ENCODE peak calls at places on chromosomes 12 and 14, in ten cellular contexts. One of them, this sample, is unnamed.

GRCh38 chr12:131511391-131511802 is 199.5 kb upstream of the SFSWAP start:
- DNase-seq in mesenteric fat pad: peak; percentile 8
- DNase-seq in frontal cortex: no peak
- DNase-seq in GM03348: no peak
- DNase-seq in GM04504: no peak
- DNase-seq in stimulated activated CD8-positive, alpha-beta memory T cell treated with anti-CD3 and anti-CD28 coated beads, Interleukin-2, amount 100 ng/mL, for 48 hours: peak; percentile 20
- DNase-seq in activated effector memory CD4-positive, alpha-beta T cell treated with anti-CD3 and anti-CD28 coated beads, Interleukin-2, amount 50 U/mL, for 16 hours: peak; percentile 73
- DNase-seq in COR-L47: no peak
- DNase-seq in stimulated activated CD4-positive, alpha-beta T cell treated with anti-CD3 and anti-CD28 coated beads, Interleukin-2, amount 100 ng/mL, for 48 hours: peak; percentile 43
- DNase-seq in NB4: peak; percentile 93
- DNase-seq in this sample: no peak

GRCh38 chr12:54141534-54142475 is 47.0 kb downstream of the SMUG1 start:
- DNase-seq in mesenteric fat pad: no peak
- DNase-seq in frontal cortex: no peak
- DNase-seq in GM03348: peak; percentile 86
- DNase-seq in GM04504: peak; percentile 69
- DNase-seq in stimulated activated CD8-positive, alpha-beta memory T cell treated with anti-CD3 and anti-CD28 coated beads, Interleukin-2, amount 100 ng/mL, for 48 hours: no peak
- DNase-seq in activated effector memory CD4-positive, alpha-beta T cell treated with anti-CD3 and anti-CD28 coated beads, Interleukin-2, amount 50 U/mL, for 16 hours: no peak
- DNase-seq in COR-L47: no peak
- DNase-seq in stimulated activated CD4-positive, alpha-beta T cell treated with anti-CD3 and anti-CD28 coated beads, Interleukin-2, amount 100 ng/mL, for 48 hours: no peak
- DNase-seq in NB4: no peak
- DNase-seq in this sample: no peak

GRCh38 chr12:102232446-102232845 is 34.8 kb upstream of the PMCH start:
- DNase-seq in mesenteric fat pad: no peak
- DNase-seq in frontal cortex: no peak
- DNase-seq in GM03348: peak; percentile 57
- DNase-seq in GM04504: peak; percentile 38
- DNase-seq in stimulated activated CD8-positive, alpha-beta memory T cell treated with anti-CD3 and anti-CD28 coated beads, Interleukin-2, amount 100 ng/mL, for 48 hours: no peak
- DNase-seq in activated effector memory CD4-positive, alpha-beta T cell treated with anti-CD3 and anti-CD28 coated beads, Interleukin-2, amount 50 U/mL, for 16 hours: no peak
- DNase-seq in COR-L47: no peak
- DNase-seq in stimulated activated CD4-positive, alpha-beta T cell treated with anti-CD3 and anti-CD28 coated beads, Interleukin-2, amount 100 ng/mL, for 48 hours: no peak
- DNase-seq in NB4: no peak
- DNase-seq in this sample: no peak

GRCh38 chr14:72462041-72462440 is 431.9 kb downstream of the DPF3 start:
- DNase-seq in mesenteric fat pad: no peak
- DNase-seq in frontal cortex: no peak
- DNase-seq in GM03348: no peak
- DNase-seq in GM04504: no peak
- DNase-seq in stimulated activated CD8-positive, alpha-beta memory T cell treated with anti-CD3 and anti-CD28 coated beads, Interleukin-2, amount 100 ng/mL, for 48 hours: no peak
- DNase-seq in activated effector memory CD4-positive, alpha-beta T cell treated with anti-CD3 and anti-CD28 coated beads, Interleukin-2, amount 50 U/mL, for 16 hours: no peak
- DNase-seq in COR-L47: no peak
- DNase-seq in stimulated activated CD4-positive, alpha-beta T cell treated with anti-CD3 and anti-CD28 coated beads, Interleukin-2, amount 100 ng/mL, for 48 hours: no peak
- DNase-seq in NB4: no peak
- DNase-seq in this sample: no peak

GRCh38 chr12:52006726-52007157 is at the start of gene TAMALIN:
- DNase-seq in mesenteric fat pad: peak; percentile 94
- DNase-seq in frontal cortex: peak; percentile 82
- DNase-seq in GM03348: peak; percentile 92
- DNase-seq in GM04504: no peak
- DNase-seq in stimulated activated CD8-positive, alpha-beta memory T cell treated with anti-CD3 and anti-CD28 coated beads, Interleukin-2, amount 100 ng/mL, for 48 hours: peak; percentile 65
- DNase-seq in activated effector memory CD4-positive, alpha-beta T cell treated with anti-CD3 and anti-CD28 coated beads, Interleukin-2, amount 50 U/mL, for 16 hours: peak; percentile 93
- DNase-seq in COR-L47: peak; percentile 68
- DNase-seq in stimulated activated CD4-positive, alpha-beta T cell treated with anti-CD3 and anti-CD28 coated beads, Interleukin-2, amount 100 ng/mL, for 48 hours: peak; percentile 57
- DNase-seq in NB4: peak; percentile 84
- DNase-seq in this sample: peak; percentile 86

GRCh38 chr14:104359301-104359968 is 220.1 kb upstream of the C14orf180 start:
- DNase-seq in mesenteric fat pad: peak; percentile 81
- DNase-seq in frontal cortex: no peak
- DNase-seq in GM03348: no peak
- DNase-seq in GM04504: no peak
- DNase-seq in stimulated activated CD8-positive, alpha-beta memory T cell treated with anti-CD3 and anti-CD28 coated beads, Interleukin-2, amount 100 ng/mL, for 48 hours: no peak
- DNase-seq in activated effector memory CD4-positive, alpha-beta T cell treated with anti-CD3 and anti-CD28 coated beads, Interleukin-2, amount 50 U/mL, for 16 hours: peak; percentile 61
- DNase-seq in COR-L47: no peak
- DNase-seq in stimulated activated CD4-positive, alpha-beta T cell treated with anti-CD3 and anti-CD28 coated beads, Interleukin-2, amount 100 ng/mL, for 48 hours: no peak
- DNase-seq in NB4: no peak
- DNase-seq in this sample: peak; percentile 70

GRCh38 chr12:42923564-42923963 is 334.0 kb upstream of the PRICKLE1 start:
- DNase-seq in mesenteric fat pad: no peak
- DNase-seq in frontal cortex: no peak
- DNase-seq in GM03348: no peak
- DNase-seq in GM04504: no peak
- DNase-seq in stimulated activated CD8-positive, alpha-beta memory T cell treated with anti-CD3 and anti-CD28 coated beads, Interleukin-2, amount 100 ng/mL, for 48 hours: no peak
- DNase-seq in activated effector memory CD4-positive, alpha-beta T cell treated with anti-CD3 and anti-CD28 coated beads, Interleukin-2, amount 50 U/mL, for 16 hours: no peak
- DNase-seq in COR-L47: no peak
- DNase-seq in stimulated activated CD4-positive, alpha-beta T cell treated with anti-CD3 and anti-CD28 coated beads, Interleukin-2, amount 100 ng/mL, for 48 hours: no peak
- DNase-seq in NB4: no peak
- DNase-seq in this sample: no peak

GRCh38 chr14:76761849-76762616 is 765 bp downstream of the VASH1 start:
- DNase-seq in mesenteric fat pad: peak; percentile 86
- DNase-seq in frontal cortex: peak; percentile 78
- DNase-seq in GM03348: no peak
- DNase-seq in GM04504: no peak
- DNase-seq in stimulated activated CD8-positive, alpha-beta memory T cell treated with anti-CD3 and anti-CD28 coated beads, Interleukin-2, amount 100 ng/mL, for 48 hours: no peak
- DNase-seq in activated effector memory CD4-positive, alpha-beta T cell treated with anti-CD3 and anti-CD28 coated beads, Interleukin-2, amount 50 U/mL, for 16 hours: no peak
- DNase-seq in COR-L47: peak; percentile 55
- DNase-seq in stimulated activated CD4-positive, alpha-beta T cell treated with anti-CD3 and anti-CD28 coated beads, Interleukin-2, amount 100 ng/mL, for 48 hours: no peak
- DNase-seq in NB4: no peak
- DNase-seq in this sample: peak; percentile 70

GRCh38 chr14:105855246-105855892 is 329.0 kb downstream of the TMEM121 start:
- DNase-seq in mesenteric fat pad: peak; percentile 86
- DNase-seq in frontal cortex: no peak
- DNase-seq in GM03348: no peak
- DNase-seq in GM04504: no peak
- DNase-seq in stimulated activated CD8-positive, alpha-beta memory T cell treated with anti-CD3 and anti-CD28 coated beads, Interleukin-2, amount 100 ng/mL, for 48 hours: no peak
- DNase-seq in activated effector memory CD4-positive, alpha-beta T cell treated with anti-CD3 and anti-CD28 coated beads, Interleukin-2, amount 50 U/mL, for 16 hours: peak; percentile 59
- DNase-seq in COR-L47: no peak
- DNase-seq in stimulated activated CD4-positive, alpha-beta T cell treated with anti-CD3 and anti-CD28 coated beads, Interleukin-2, amount 100 ng/mL, for 48 hours: no peak
- DNase-seq in NB4: no peak
- DNase-seq in this sample: peak; percentile 73

GRCh38 chr14:28766505-28767238 is at the start of gene FOXG1:
- DNase-seq in mesenteric fat pad: no peak
- DNase-seq in frontal cortex: peak; percentile 82
- DNase-seq in GM03348: peak; percentile 53
- DNase-seq in GM04504: no peak
- DNase-seq in stimulated activated CD8-positive, alpha-beta memory T cell treated with anti-CD3 and anti-CD28 coated beads, Interleukin-2, amount 100 ng/mL, for 48 hours: no peak
- DNase-seq in activated effector memory CD4-positive, alpha-beta T cell treated with anti-CD3 and anti-CD28 coated beads, Interleukin-2, amount 50 U/mL, for 16 hours: no peak
- DNase-seq in COR-L47: peak; percentile 97
- DNase-seq in stimulated activated CD4-positive, alpha-beta T cell treated with anti-CD3 and anti-CD28 coated beads, Interleukin-2, amount 100 ng/mL, for 48 hours: no peak
- DNase-seq in NB4: no peak
- DNase-seq in this sample: no peak

GRCh38 chr14:34619399-34619920 is 10.5 kb downstream of the SNX6 start:
- DNase-seq in mesenteric fat pad: no peak
- DNase-seq in frontal cortex: no peak
- DNase-seq in GM03348: no peak
- DNase-seq in GM04504: no peak
- DNase-seq in stimulated activated CD8-positive, alpha-beta memory T cell treated with anti-CD3 and anti-CD28 coated beads, Interleukin-2, amount 100 ng/mL, for 48 hours: no peak
- DNase-seq in activated effector memory CD4-positive, alpha-beta T cell treated with anti-CD3 and anti-CD28 coated beads, Interleukin-2, amount 50 U/mL, for 16 hours: no peak
- DNase-seq in COR-L47: no peak
- DNase-seq in stimulated activated CD4-positive, alpha-beta T cell treated with anti-CD3 and anti-CD28 coated beads, Interleukin-2, amount 100 ng/mL, for 48 hours: no peak
- DNase-seq in NB4: peak; percentile 45
- DNase-seq in this sample: no peak

GRCh38 chr14:94450722-94451090 is 1.9 kb downstream of the SERPINA11 start:
- DNase-seq in mesenteric fat pad: no peak
- DNase-seq in frontal cortex: no peak
- DNase-seq in GM03348: no peak
- DNase-seq in GM04504: no peak
- DNase-seq in stimulated activated CD8-positive, alpha-beta memory T cell treated with anti-CD3 and anti-CD28 coated beads, Interleukin-2, amount 100 ng/mL, for 48 hours: no peak
- DNase-seq in activated effector memory CD4-positive, alpha-beta T cell treated with anti-CD3 and anti-CD28 coated beads, Interleukin-2, amount 50 U/mL, for 16 hours: no peak
- DNase-seq in COR-L47: no peak
- DNase-seq in stimulated activated CD4-positive, alpha-beta T cell treated with anti-CD3 and anti-CD28 coated beads, Interleukin-2, amount 100 ng/mL, for 48 hours: no peak
- DNase-seq in NB4: no peak
- DNase-seq in this sample: no peak

GRCh38 chr12:1539135-1539534 is 55.2 kb downstream of the FBXL14 start:
- DNase-seq in mesenteric fat pad: peak; percentile 64
- DNase-seq in frontal cortex: no peak
- DNase-seq in GM03348: no peak
- DNase-seq in GM04504: no peak
- DNase-seq in stimulated activated CD8-positive, alpha-beta memory T cell treated with anti-CD3 and anti-CD28 coated beads, Interleukin-2, amount 100 ng/mL, for 48 hours: no peak
- DNase-seq in activated effector memory CD4-positive, alpha-beta T cell treated with anti-CD3 and anti-CD28 coated beads, Interleukin-2, amount 50 U/mL, for 16 hours: no peak
- DNase-seq in COR-L47: no peak
- DNase-seq in stimulated activated CD4-positive, alpha-beta T cell treated with anti-CD3 and anti-CD28 coated beads, Interleukin-2, amount 100 ng/mL, for 48 hours: no peak
- DNase-seq in NB4: no peak
- DNase-seq in this sample: no peak

GRCh38 chr14:71694888-71695505 is 237.2 kb upstream of the RGS6 start:
- DNase-seq in mesenteric fat pad: no peak
- DNase-seq in frontal cortex: no peak
- DNase-seq in GM03348: no peak
- DNase-seq in GM04504: no peak
- DNase-seq in stimulated activated CD8-positive, alpha-beta memory T cell treated with anti-CD3 and anti-CD28 coated beads, Interleukin-2, amount 100 ng/mL, for 48 hours: no peak
- DNase-seq in activated effector memory CD4-positive, alpha-beta T cell treated with anti-CD3 and anti-CD28 coated beads, Interleukin-2, amount 50 U/mL, for 16 hours: no peak
- DNase-seq in COR-L47: no peak
- DNase-seq in stimulated activated CD4-positive, alpha-beta T cell treated with anti-CD3 and anti-CD28 coated beads, Interleukin-2, amount 100 ng/mL, for 48 hours: no peak
- DNase-seq in NB4: no peak
- DNase-seq in this sample: no peak

GRCh38 chr14:38808734-38809455 is 294.1 kb downstream of the SEC23A start:
- DNase-seq in mesenteric fat pad: no peak
- DNase-seq in frontal cortex: no peak
- DNase-seq in GM03348: no peak
- DNase-seq in GM04504: no peak
- DNase-seq in stimulated activated CD8-positive, alpha-beta memory T cell treated with anti-CD3 and anti-CD28 coated beads, Interleukin-2, amount 100 ng/mL, for 48 hours: no peak
- DNase-seq in activated effector memory CD4-positive, alpha-beta T cell treated with anti-CD3 and anti-CD28 coated beads, Interleukin-2, amount 50 U/mL, for 16 hours: no peak
- DNase-seq in COR-L47: no peak
- DNase-seq in stimulated activated CD4-positive, alpha-beta T cell treated with anti-CD3 and anti-CD28 coated beads, Interleukin-2, amount 100 ng/mL, for 48 hours: peak; percentile 1
- DNase-seq in NB4: peak; percentile 3
- DNase-seq in this sample: no peak

GRCh38 chr14:28785096-28785952 is 18.7 kb downstream of the FOXG1 start:
- DNase-seq in mesenteric fat pad: no peak
- DNase-seq in frontal cortex: no peak
- DNase-seq in GM03348: peak; percentile 38
- DNase-seq in GM04504: no peak
- DNase-seq in stimulated activated CD8-positive, alpha-beta memory T cell treated with anti-CD3 and anti-CD28 coated beads, Interleukin-2, amount 100 ng/mL, for 48 hours: no peak
- DNase-seq in activated effector memory CD4-positive, alpha-beta T cell treated with anti-CD3 and anti-CD28 coated beads, Interleukin-2, amount 50 U/mL, for 16 hours: no peak
- DNase-seq in COR-L47: peak; percentile 85
- DNase-seq in stimulated activated CD4-positive, alpha-beta T cell treated with anti-CD3 and anti-CD28 coated beads, Interleukin-2, amount 100 ng/mL, for 48 hours: no peak
- DNase-seq in NB4: no peak
- DNase-seq in this sample: no peak

GRCh38 chr12:114762490-114763110 is 78.6 kb upstream of the TBX3 start:
- DNase-seq in mesenteric fat pad: no peak
- DNase-seq in frontal cortex: no peak
- DNase-seq in GM03348: no peak
- DNase-seq in GM04504: no peak
- DNase-seq in stimulated activated CD8-positive, alpha-beta memory T cell treated with anti-CD3 and anti-CD28 coated beads, Interleukin-2, amount 100 ng/mL, for 48 hours: no peak
- DNase-seq in activated effector memory CD4-positive, alpha-beta T cell treated with anti-CD3 and anti-CD28 coated beads, Interleukin-2, amount 50 U/mL, for 16 hours: no peak
- DNase-seq in COR-L47: no peak
- DNase-seq in stimulated activated CD4-positive, alpha-beta T cell treated with anti-CD3 and anti-CD28 coated beads, Interleukin-2, amount 100 ng/mL, for 48 hours: no peak
- DNase-seq in NB4: no peak
- DNase-seq in this sample: no peak

GRCh38 chr14:92495041-92495440 is 18.5 kb upstream of the RIN3 start:
- DNase-seq in mesenteric fat pad: no peak
- DNase-seq in frontal cortex: no peak
- DNase-seq in GM03348: no peak
- DNase-seq in GM04504: no peak
- DNase-seq in stimulated activated CD8-positive, alpha-beta memory T cell treated with anti-CD3 and anti-CD28 coated beads, Interleukin-2, amount 100 ng/mL, for 48 hours: no peak
- DNase-seq in activated effector memory CD4-positive, alpha-beta T cell treated with anti-CD3 and anti-CD28 coated beads, Interleukin-2, amount 50 U/mL, for 16 hours: no peak
- DNase-seq in COR-L47: no peak
- DNase-seq in stimulated activated CD4-positive, alpha-beta T cell treated with anti-CD3 and anti-CD28 coated beads, Interleukin-2, amount 100 ng/mL, for 48 hours: no peak
- DNase-seq in NB4: peak; percentile 66
- DNase-seq in this sample: no peak